ENCODE peak calls at places on chromosomes 3 and 15, in ten cellular contexts. H is HFF-Myc; I is AG04450; P is mammary epithelial cell; O is BE2C; M is A549; S is activated CD8-positive, alpha-beta T cell treated with anti-CD3 and anti-CD28 coated beads for 36 hours; G is neural progenitor cell; J is neural crest cell; F is glutamatergic neuron. X is an unnamed sample.

GRCh38 chr3:131831608-131832007 is 203.2 kb downstream of the CPNE4 start:
- DNase-seq in H (no peak), I (no peak), P (no peak), O (no peak), M (no peak), S (no peak), G (no peak), J (no peak), F (no peak), X (no peak)

GRCh38 chr3:11431319-11431718 is 159.1 kb downstream of the ATG7 start:
- DNase-seq in H (no peak), I (no peak), P (no peak), O (no peak), M (no peak), S (no peak), G (no peak), J (no peak), F (no peak), X (no peak)

GRCh38 chr15:36601497-36601932 is 22.1 kb downstream of the CDIN1 start:
- DNase-seq in H (no peak), I (peak), P (no peak), O (no peak), M (no peak), S (no peak), G (no peak), J (no peak), F (no peak), X (no peak)

GRCh38 chr15:64813075-64813474 is 12.4 kb downstream of the PIF1 start:
- DNase-seq in H (no peak), I (no peak), P (no peak), O (peak), M (peak), S (no peak), G (no peak), J (no peak), F (no peak), X (peak)

GRCh38 chr3:172717493-172718088 is 6.7 kb upstream of the NCEH1 start:
- DNase-seq in H (no peak), I (no peak), P (no peak), O (no peak), M (peak), S (no peak), G (no peak), J (no peak), F (no peak), X (no peak)

GRCh38 chr15:95169701-95170459 is 938.5 kb downstream of the MCTP2 start:
- DNase-seq in H (no peak), I (no peak), P (no peak), O (no peak), M (no peak), S (no peak), G (no peak), J (no peak), F (no peak), X (no peak)

GRCh38 chr3:113602836-113603235 is 70.5 kb downstream of the SIDT1 start:
- DNase-seq in H (no peak), I (no peak), P (no peak), O (no peak), M (no peak), S (no peak), G (no peak), J (no peak), F (no peak), X (no peak)

GRCh38 chr3:32278714-32279113 is 40.2 kb downstream of the CMTM8 start:
- DNase-seq in H (no peak), I (no peak), P (peak), O (no peak), M (no peak), S (no peak), G (no peak), J (no peak), F (no peak), X (no peak)

GRCh38 chr3:186931487-186932280 is 1.4 kb downstream of the ST6GAL1 start:
- DNase-seq in H (peak), I (no peak), P (peak), O (no peak), M (no peak), S (peak), G (peak), J (peak), F (peak), X (peak)

GRCh38 chr3:14137004-14137403 is 12.2 kb downstream of the TMEM43 start:
- DNase-seq in H (no peak), I (no peak), P (peak), O (no peak), M (no peak), S (no peak), G (no peak), J (no peak), F (no peak), X (no peak)

GRCh38 chr15:88651971-88652370 is 13.2 kb downstream of the ISG20 start:
- DNase-seq in H (no peak), I (no peak), P (no peak), O (no peak), M (no peak), S (no peak), G (no peak), J (no peak), F (no peak), X (no peak)

GRCh38 chr3:24680214-24680967 is 185.7 kb upstream of the THRB start:
- DNase-seq in H (no peak), I (no peak), P (peak), O (peak), M (peak), S (peak), G (peak), J (peak), F (peak), X (peak)

GRCh38 chr15:52080031-52080430 is 32.5 kb downstream of the BCL2L10 start:
- DNase-seq in H (no peak), I (no peak), P (peak), O (no peak), M (peak), S (no peak), G (no peak), J (no peak), F (no peak), X (no peak)

GRCh38 chr3:87634426-87634825 is 358.0 kb upstream of the POU1F1 start:
- DNase-seq in H (no peak), I (no peak), P (no peak), O (no peak), M (no peak), S (no peak), G (no peak), J (no peak), F (no peak), X (no peak)

GRCh38 chr3:30752961-30753360 is 141.5 kb downstream of the GADL1 start:
- DNase-seq in H (no peak), I (peak), P (peak), O (no peak), M (peak), S (peak), G (no peak), J (no peak), F (no peak), X (no peak)

GRCh38 chr15:81330351-81331085 is 6.6 kb upstream of the STARD5 start:
- DNase-seq in H (no peak), I (no peak), P (no peak), O (no peak), M (no peak), S (no peak), G (no peak), J (no peak), F (no peak), X (no peak)

GRCh38 chr3:48240000-48240710 is 749 bp upstream of the ZNF589 start:
- DNase-seq in H (no peak), I (no peak), P (no peak), O (peak), M (no peak), S (no peak), G (peak), J (peak), F (peak), X (no peak)

GRCh38 chr15:57592836-57593420 is 1.2 kb downstream of the MYZAP start:
- DNase-seq in H (no peak), I (no peak), P (no peak), O (no peak), M (no peak), S (no peak), G (no peak), J (no peak), F (no peak), X (no peak)

GRCh38 chr3:159637895-159638542 is 350.6 kb upstream of the IL12A start:
- DNase-seq in H (no peak), I (peak), P (no peak), O (no peak), M (peak), S (no peak), G (no peak), J (no peak), F (no peak), X (no peak)

GRCh38 chr15:29364429-29365078 is 94.9 kb upstream of the NSMCE3 start:
- DNase-seq in H (peak), I (peak), P (peak), O (no peak), M (peak), S (no peak), G (peak), J (no peak), F (peak), X (no peak)
- TF ChIP-seq CTCF in H (no peak), I (peak), P (no peak), O (peak), M (peak), S (no peak), G (peak), J (peak), F (peak), X (no peak)

DNA sequence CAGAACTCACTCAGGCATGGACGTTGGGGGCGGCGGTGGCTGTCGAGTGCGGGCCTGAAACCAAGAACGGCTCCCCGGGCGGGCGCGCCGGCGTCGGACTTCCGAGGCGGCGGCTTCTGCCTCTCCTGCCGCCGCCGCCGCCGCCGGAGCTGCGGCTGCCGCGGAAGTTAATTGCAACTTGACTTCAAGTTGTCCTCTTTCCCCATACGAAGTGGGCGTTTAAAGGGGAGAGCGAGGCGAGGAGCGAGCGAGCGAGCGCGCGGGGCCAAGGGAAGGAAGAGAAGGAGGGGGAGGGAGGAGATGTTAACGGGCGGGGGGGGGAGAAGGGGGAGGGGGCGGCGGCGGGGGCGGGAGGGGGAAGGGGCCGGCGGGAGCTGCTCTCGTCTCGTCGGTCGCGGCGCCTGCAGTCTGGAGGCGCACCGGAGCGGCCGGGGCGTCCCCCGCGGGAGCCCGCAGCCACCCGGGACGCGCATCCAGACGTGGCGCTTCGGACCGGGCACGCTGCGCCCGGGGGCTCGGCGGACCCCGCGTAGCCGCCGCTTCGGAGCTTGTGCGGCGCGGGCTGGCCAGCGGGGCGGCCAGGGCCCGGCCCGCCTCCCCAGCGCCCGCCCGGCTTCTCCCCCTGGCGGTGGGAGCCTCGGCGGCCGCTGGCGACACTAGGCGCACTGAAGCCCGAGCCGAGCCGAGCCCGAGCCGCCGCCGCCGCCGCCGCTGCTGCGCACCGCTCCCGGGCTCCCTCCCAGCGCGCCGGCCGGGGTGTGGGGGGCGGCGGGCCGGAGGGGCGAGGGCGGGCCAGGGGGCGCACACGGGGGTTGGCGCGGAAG is 19.7 kb upstream of the SATB1 start:
- DNase-seq in H (no peak), I (no peak), P (peak), O (peak), M (peak), S (peak), G (peak), J (peak), F (peak), X (peak)
- TF ChIP-seq CTCF in H (no peak), I (peak), P (no peak), O (no peak), M (peak), S (no peak), G (peak), J (peak), F (no peak), X (peak)

GRCh38 chr3:39063143-39063542 is 11.3 kb downstream of the WDR48 start:
- DNase-seq in H (no peak), I (no peak), P (no peak), O (no peak), M (no peak), S (no peak), G (no peak), J (no peak), F (no peak), X (no peak)

GRCh38 chr3:39064646-39065045 is 12.8 kb downstream of the WDR48 start:
- DNase-seq in H (no peak), I (no peak), P (no peak), O (no peak), M (no peak), S (no peak), G (no peak), J (no peak), F (no peak), X (no peak)

GRCh38 chr3:39062180-39062579 is 10.4 kb downstream of the WDR48 start:
- DNase-seq in H (no peak), I (no peak), P (no peak), O (no peak), M (no peak), S (no peak), G (no peak), J (no peak), F (no peak), X (no peak)

GRCh38 chr3:39067286-39067685 is 15.5 kb downstream of the WDR48 start:
- DNase-seq in H (no peak), I (no peak), P (peak), O (no peak), M (no peak), S (no peak), G (no peak), J (no peak), F (no peak), X (no peak)

DNA sequence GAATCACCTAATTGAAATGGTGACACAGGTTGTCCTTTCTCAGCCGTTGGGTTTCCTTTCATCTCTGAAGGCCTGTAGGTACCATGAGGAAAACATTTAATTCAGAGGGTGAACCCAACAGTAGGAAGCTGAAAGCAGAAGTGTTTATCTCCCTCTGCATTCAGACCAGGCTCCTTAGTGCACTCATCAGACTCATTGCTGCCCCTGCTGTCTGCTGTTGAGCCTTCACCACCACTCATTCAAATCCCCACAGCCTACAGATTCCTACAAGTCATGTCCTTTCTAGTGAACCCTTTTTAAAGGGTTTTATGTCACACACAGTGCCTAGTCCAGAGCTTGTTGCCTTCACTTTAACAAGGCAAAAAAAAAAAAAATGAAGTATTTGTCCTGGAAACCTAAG is 13.4 kb downstream of the WDR48 start:
- DNase-seq in H (no peak), I (no peak), P (peak), O (peak), M (peak), S (peak), G (peak), J (no peak), F (peak), X (peak)
- TF ChIP-seq CTCF in H (peak), I (peak), P (peak), O (peak), M (no peak), S (peak), G (peak), J (peak), F (peak), X (peak)

GRCh38 chr3:23594897-23595670 is 210.7 kb upstream of the UBE2E1 start:
- DNase-seq in H (no peak), I (no peak), P (no peak), O (no peak), M (no peak), S (no peak), G (peak), J (no peak), F (no peak), X (no peak)
- TF ChIP-seq CTCF in H (no peak), I (no peak), P (no peak), O (no peak), M (no peak), S (no peak), G (no peak), J (no peak), F (no peak), X (no peak)

GRCh38 chr3:43105224-43105596 is 669 bp downstream of the POMGNT2 start:
- DNase-seq in H (no peak), I (no peak), P (no peak), O (no peak), M (no peak), S (peak), G (no peak), J (peak), F (no peak), X (no peak)

GRCh38 chr3:43104039-43104438 is 1.8 kb downstream of the POMGNT2 start:
- DNase-seq in H (no peak), I (no peak), P (no peak), O (no peak), M (no peak), S (no peak), G (no peak), J (no peak), F (no peak), X (no peak)

GRCh38 chr3:43106293-43106628 is 382 bp upstream of the POMGNT2 start:
- DNase-seq in H (no peak), I (no peak), P (no peak), O (no peak), M (no peak), S (no peak), G (no peak), J (no peak), F (peak), X (no peak)

GRCh38 chr3:43104786-43105185 is 1.1 kb downstream of the POMGNT2 start:
- DNase-seq in H (no peak), I (no peak), P (no peak), O (no peak), M (no peak), S (no peak), G (no peak), J (no peak), F (no peak), X (no peak)

DNA sequence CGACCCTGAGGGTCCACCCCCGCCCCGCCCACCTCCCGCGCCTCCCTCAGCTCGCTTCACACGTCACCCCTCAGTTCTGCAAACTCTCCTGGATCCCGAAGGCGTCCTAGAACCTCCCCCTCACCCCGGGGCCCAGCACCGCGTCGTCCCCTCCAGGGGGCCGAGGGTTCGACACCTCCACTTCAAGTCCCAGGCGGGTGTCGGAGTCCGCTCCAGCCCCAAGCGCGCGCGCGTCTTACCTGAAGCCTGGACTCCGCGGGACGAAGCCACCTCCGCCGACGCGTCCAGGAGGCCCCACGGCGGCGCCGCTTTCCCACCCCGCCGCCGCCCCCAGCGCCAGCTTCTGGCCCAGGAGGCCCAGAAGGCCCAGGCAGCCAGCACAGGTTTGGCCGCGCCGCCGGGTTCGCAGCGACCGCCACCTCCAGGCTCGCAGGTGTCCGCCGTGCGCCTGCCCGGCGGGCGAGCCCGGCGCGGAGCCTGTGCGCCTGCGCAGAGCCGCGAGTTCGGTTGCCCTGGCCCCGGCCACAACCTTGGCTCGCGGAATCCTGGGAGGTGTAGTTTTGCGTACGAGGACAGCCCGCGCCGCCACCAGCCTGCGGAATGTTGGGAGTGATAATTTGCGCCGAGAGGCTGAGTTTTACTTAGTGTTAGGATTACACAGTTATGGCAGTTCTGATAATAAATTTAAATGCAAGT is at the start of gene POMGNT2:
- DNase-seq in H (peak), I (peak), P (peak), O (peak), M (peak), S (peak), G (peak), J (peak), F (peak), X (peak)
- TF ChIP-seq CTCF in H (no peak), I (no peak), P (no peak), O (no peak), M (no peak), S (no peak), G (peak), J (no peak), F (no peak), X (no peak)

X was measured in GM13976.